ENCODE peak calls at places on chromosomes 1 and 21, in four cellular contexts. One of them, this sample, is unnamed.

GRCh38 chr1:100750002-100750885 is 30.7 kb downstream of the VCAM1 start:
- DNase-seq in kidney epithelial cell: no peak
- DNase-seq in IMR-90: no peak
- DNase-seq in activated CD4-positive, alpha-beta T cell treated with anti-CD3 and anti-CD28 coated beads, Interleukin-2, amount 50 U/mL, for 1 hour: no peak
- DNase-seq in this sample: no peak

GRCh38 chr1:235866207-235866912 is at the start of gene LYST:
- DNase-seq in activated CD4-positive, alpha-beta T cell treated with anti-CD3 and anti-CD28 coated beads, Interleukin-2, amount 50 U/mL, for 1 hour: peak
- DNase-seq in kidney epithelial cell: no peak
- DNase-seq in IMR-90: peak
- DNase-seq in this sample: peak

GRCh38 chr1:3030663-3031381 is 9.6 kb downstream of the ACTRT2 start:
- DNase-seq in IMR-90: no peak
- DNase-seq in activated CD4-positive, alpha-beta T cell treated with anti-CD3 and anti-CD28 coated beads, Interleukin-2, amount 50 U/mL, for 1 hour: no peak
- DNase-seq in kidney epithelial cell: no peak
- DNase-seq in this sample: no peak

GRCh38 chr1:247118946-247119446 is 14.8 kb upstream of the ZNF669 start:
- DNase-seq in kidney epithelial cell: no peak
- DNase-seq in IMR-90: no peak
- DNase-seq in activated CD4-positive, alpha-beta T cell treated with anti-CD3 and anti-CD28 coated beads, Interleukin-2, amount 50 U/mL, for 1 hour: no peak
- DNase-seq in this sample: no peak

GRCh38 chr1:161119379-161120061 is 1.6 kb downstream of the NIT1 start:
- DNase-seq in kidney epithelial cell: no peak
- DNase-seq in IMR-90: peak
- DNase-seq in activated CD4-positive, alpha-beta T cell treated with anti-CD3 and anti-CD28 coated beads, Interleukin-2, amount 50 U/mL, for 1 hour: peak
- DNase-seq in this sample: peak

GRCh38 chr1:175839678-175840669 is 96.6 kb upstream of the TNR start:
- DNase-seq in IMR-90: no peak
- DNase-seq in activated CD4-positive, alpha-beta T cell treated with anti-CD3 and anti-CD28 coated beads, Interleukin-2, amount 50 U/mL, for 1 hour: no peak
- DNase-seq in kidney epithelial cell: no peak
- DNase-seq in this sample: no peak

GRCh38 chr21:22670148-22670547 is 1671.9 kb downstream of the NCAM2 start:
- DNase-seq in activated CD4-positive, alpha-beta T cell treated with anti-CD3 and anti-CD28 coated beads, Interleukin-2, amount 50 U/mL, for 1 hour: no peak
- DNase-seq in IMR-90: no peak
- DNase-seq in kidney epithelial cell: no peak
- DNase-seq in this sample: no peak

GRCh38 chr1:46673749-46674182 is 2.1 kb downstream of the TEX38 start:
- DNase-seq in kidney epithelial cell: no peak
- DNase-seq in activated CD4-positive, alpha-beta T cell treated with anti-CD3 and anti-CD28 coated beads, Interleukin-2, amount 50 U/mL, for 1 hour: no peak
- DNase-seq in IMR-90: peak
- DNase-seq in this sample: peak

GRCh38 chr1:232211149-232211548 is 418.8 kb downstream of the SIPA1L2 start:
- DNase-seq in activated CD4-positive, alpha-beta T cell treated with anti-CD3 and anti-CD28 coated beads, Interleukin-2, amount 50 U/mL, for 1 hour: no peak
- DNase-seq in kidney epithelial cell: no peak
- DNase-seq in IMR-90: no peak
- DNase-seq in this sample: no peak

GRCh38 chr1:245031041-245031440 is 123.7 kb upstream of the KIF26B start:
- DNase-seq in kidney epithelial cell: peak
- DNase-seq in activated CD4-positive, alpha-beta T cell treated with anti-CD3 and anti-CD28 coated beads, Interleukin-2, amount 50 U/mL, for 1 hour: no peak
- DNase-seq in IMR-90: no peak
- DNase-seq in this sample: no peak

GRCh38 chr1:176574756-176575155 is 111.8 kb downstream of the PAPPA2 start:
- DNase-seq in kidney epithelial cell: no peak
- DNase-seq in activated CD4-positive, alpha-beta T cell treated with anti-CD3 and anti-CD28 coated beads, Interleukin-2, amount 50 U/mL, for 1 hour: no peak
- DNase-seq in IMR-90: no peak
- DNase-seq in this sample: no peak

GRCh38 chr1:2786329-2787162 is 14.9 kb downstream of the TTC34 start:
- DNase-seq in kidney epithelial cell: no peak
- DNase-seq in IMR-90: no peak
- DNase-seq in activated CD4-positive, alpha-beta T cell treated with anti-CD3 and anti-CD28 coated beads, Interleukin-2, amount 50 U/mL, for 1 hour: peak
- DNase-seq in this sample: no peak

GRCh38 chr1:163315773-163316374 is 5.9 kb upstream of the NUF2 start:
- DNase-seq in kidney epithelial cell: no peak
- DNase-seq in activated CD4-positive, alpha-beta T cell treated with anti-CD3 and anti-CD28 coated beads, Interleukin-2, amount 50 U/mL, for 1 hour: peak
- DNase-seq in IMR-90: peak
- DNase-seq in this sample: peak

GRCh38 chr1:50973875-50974617 is 4.0 kb downstream of the CDKN2C start:
- DNase-seq in kidney epithelial cell: no peak
- DNase-seq in activated CD4-positive, alpha-beta T cell treated with anti-CD3 and anti-CD28 coated beads, Interleukin-2, amount 50 U/mL, for 1 hour: no peak
- DNase-seq in IMR-90: no peak
- DNase-seq in this sample: no peak

GRCh38 chr21:15221799-15222386 is 157.1 kb upstream of the NRIP1 start:
- DNase-seq in kidney epithelial cell: peak
- DNase-seq in IMR-90: peak
- DNase-seq in activated CD4-positive, alpha-beta T cell treated with anti-CD3 and anti-CD28 coated beads, Interleukin-2, amount 50 U/mL, for 1 hour: no peak
- DNase-seq in this sample: peak